ENCODE peak calls at places on chromosomes 1 and 21, in four cellular contexts. X, O, A and Q are unnamed samples.

GRCh38 chr1:189787201-189787600 is 690.5 kb downstream of the BRINP3 start:
- DNase-seq in O (peak; percentile 55), A (no peak), X (no peak), Q (no peak)

GRCh38 chr1:58290685-58291372 is 255.7 kb downstream of the OMA1 start:
- DNase-seq in A (no peak), X (no peak), O (peak; percentile 21), Q (no peak)

GRCh38 chr1:236156512-236157208 is 14.3 kb downstream of the GPR137B start:
- DNase-seq in O (no peak), A (no peak), X (peak; percentile 57), Q (peak; percentile 85)

GRCh38 chr1:181985281-181985680 is 76.2 kb downstream of the ZNF648 start:
- DNase-seq in A (no peak), X (no peak), O (no peak), Q (no peak)

GRCh38 chr1:10195570-10195969 is 14.8 kb upstream of the KIF1B start:
- DNase-seq in O (no peak), A (no peak), X (no peak), Q (no peak)

GRCh38 chr1:183932412-183932811 is 105.1 kb downstream of the COLGALT2 start:
- DNase-seq in O (peak; percentile 87), A (no peak), X (peak; percentile 56), Q (peak; percentile 72)

GRCh38 chr1:222928212-222928611 is 113.4 kb downstream of the DISP1 start:
- DNase-seq in X (peak; percentile 52), O (peak; percentile 59), A (no peak), Q (peak; percentile 68)

GRCh38 chr1:41714613-41715389 is 203.9 kb downstream of the HIVEP3 start:
- DNase-seq in A (no peak), O (no peak), X (no peak), Q (no peak)

GRCh38 chr1:233114860-233115259 is 164.4 kb downstream of the NTPCR start:
- DNase-seq in A (no peak), X (no peak), O (no peak), Q (no peak)

GRCh38 chr1:103108525-103109150 is 316 bp upstream of the COL11A1 start:
- DNase-seq in O (no peak), A (no peak), X (no peak), Q (peak; percentile 71)

GRCh38 chr1:16076003-16076870 is 2.8 kb upstream of the FAM131C start:
- DNase-seq in X (no peak), A (peak; percentile 70), O (peak; percentile 93), Q (no peak)

GRCh38 chr1:67264899-67265298 is 42.8 kb upstream of the IL12RB2 start:
- DNase-seq in X (no peak), O (no peak), A (no peak), Q (no peak)

GRCh38 chr1:97145321-97145956 is 423.9 kb downstream of the PTBP2 start:
- DNase-seq in O (peak; percentile 73), X (no peak), A (no peak), Q (no peak)

GRCh38 chr1:183711691-183712401 is 58.7 kb upstream of the APOBEC4 start:
- DNase-seq in A (no peak), O (peak; percentile 14), X (no peak), Q (no peak)

GRCh38 chr1:16162163-16162822 is 6.4 kb upstream of the EPHA2 start:
- DNase-seq in X (no peak), O (no peak), A (no peak), Q (no peak)

GRCh38 chr21:25938673-25939395 is 204.1 kb downstream of the GABPA start:
- DNase-seq in A (no peak), O (no peak), X (no peak), Q (no peak)

GRCh38 chr1:25082216-25082899 is 149.9 kb downstream of the SYF2 start:
- DNase-seq in X (no peak), O (no peak), A (no peak), Q (no peak)

GRCh38 chr1:160405331-160405877 is 5.0 kb downstream of the VANGL2 start:
- DNase-seq in O (no peak), X (no peak), A (no peak), Q (no peak)

GRCh38 chr1:98210064-98210463 is 289.2 kb upstream of the DPYD start:
- DNase-seq in A (peak; percentile 9), O (peak; percentile 60), X (no peak), Q (no peak)

GRCh38 chr1:156707486-156708244 is 2.3 kb upstream of the CRABP2 start:
- DNase-seq in O (peak; percentile 66), A (no peak), X (no peak), Q (no peak)

GRCh38 chr1:36638268-36638667 is 155.6 kb upstream of the CSF3R start:
- DNase-seq in A (no peak), O (no peak), X (no peak), Q (no peak)

GRCh38 chr1:151968058-151968457 is 25.6 kb downstream of the S100A10 start:
- DNase-seq in A (peak; percentile 52), X (no peak), O (peak; percentile 63), Q (no peak)

GRCh38 chr1:36349839-36350238 is 26.4 kb upstream of the EVA1B start:
- DNase-seq in A (no peak), O (no peak), X (no peak), Q (no peak)

GRCh38 chr1:47439151-47440051 is 1.6 kb downstream of the FOXD2 start:
- DNase-seq in A (no peak), O (no peak), X (no peak), Q (peak; percentile 82)

GRCh38 chr1:192243721-192244120 is 73.1 kb upstream of the RGS21 start:
- DNase-seq in O (no peak), X (no peak), A (no peak), Q (no peak)

GRCh38 chr1:40799351-40799867 is 15.8 kb downstream of the KCNQ4 start:
- DNase-seq in A (no peak), O (peak; percentile 48), X (no peak), Q (no peak)

GRCh38 chr1:25952851-25953401 is 44.9 kb downstream of the PAFAH2 start:
- DNase-seq in X (no peak), O (peak; percentile 81), A (no peak), Q (no peak)

GRCh38 chr1:97630281-97630680 is 290.6 kb downstream of the DPYD start:
- DNase-seq in O (no peak), A (no peak), X (no peak), Q (no peak)

GRCh38 chr1:214583824-214584554 is 19.0 kb upstream of the CENPF start:
- DNase-seq in X (no peak), A (no peak), O (no peak), Q (no peak)

GRCh38 chr1:2248127-2248826 is 20.2 kb downstream of the SKI start:
- DNase-seq in O (no peak), A (no peak), X (peak; percentile 76), Q (no peak)

GRCh38 chr1:62588000-62588399 is 9.3 kb upstream of the ANGPTL3 start:
- DNase-seq in O (no peak), A (no peak), X (no peak), Q (no peak)

GRCh38 chr1:93613895-93614294 is 67.7 kb downstream of the BCAR3 start:
- DNase-seq in X (no peak), O (peak; percentile 79), A (no peak), Q (no peak)
- H3K4me3 ChIP-seq in X (peak overlapping the region; percentile 36), O (peak overlapping the region; percentile 15), A (no peak overlapping the region), Q (no peak overlapping the region)

DNA sequence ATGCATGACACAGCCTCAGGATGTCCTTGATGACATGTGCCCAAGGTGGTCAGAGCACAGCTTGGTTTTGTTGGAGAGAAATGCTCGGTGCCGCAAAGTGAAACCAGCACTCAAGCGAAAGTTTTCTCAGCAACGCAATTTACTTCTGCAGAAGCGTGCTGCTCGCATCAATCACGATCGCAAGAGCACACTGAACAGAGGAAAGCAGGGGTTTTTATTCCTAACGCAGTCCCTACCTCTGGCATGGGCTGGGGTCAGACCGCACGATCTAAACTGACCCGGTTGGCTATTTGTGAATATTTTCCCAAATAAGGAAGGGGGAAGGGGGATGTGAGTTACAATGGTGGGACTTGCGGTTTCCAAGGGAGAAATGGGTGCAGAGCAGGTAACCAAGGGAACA is 809 bp upstream of the ZNF669 start:
- DNase-seq in X (no peak), O (no peak), A (no peak), Q (no peak)
- H3K4me3 ChIP-seq in X (peak overlapping the region; percentile 82), O (no peak overlapping the region), A (no peak overlapping the region), Q (peak overlapping the region; percentile 86)

DNA sequence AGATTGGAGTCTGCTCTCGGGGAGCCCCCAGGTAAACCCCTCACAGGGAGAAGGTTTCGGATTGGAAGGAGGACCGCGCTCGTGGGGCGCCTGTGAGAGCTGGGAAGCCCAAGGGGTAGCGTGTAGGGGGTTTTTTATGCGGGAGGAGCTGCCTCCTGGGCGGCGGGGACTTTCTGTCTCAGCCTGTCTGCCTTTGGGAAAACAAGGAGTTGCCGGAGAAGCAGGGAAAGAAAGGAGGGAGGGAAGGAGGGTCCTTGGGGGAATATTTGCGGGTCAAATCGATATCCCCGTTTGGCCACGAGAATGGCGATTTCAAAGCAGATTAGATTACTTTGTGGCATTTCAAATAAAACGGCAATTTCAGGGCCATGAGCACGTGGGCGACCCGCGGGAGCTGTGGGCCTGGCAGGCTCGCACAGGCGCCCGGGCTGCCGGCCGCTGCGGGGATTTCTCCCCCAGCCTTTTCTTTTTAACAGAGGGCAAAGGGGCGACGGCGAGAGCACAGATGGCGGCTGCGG is 9.7 kb downstream of the SIM2 start:
- DNase-seq in O (no peak), A (no peak), X (no peak), Q (no peak)
- H3K4me3 ChIP-seq in O (no peak overlapping the region), A (no peak overlapping the region), X (peak overlapping the region; percentile 0), Q (no peak overlapping the region)

DNA sequence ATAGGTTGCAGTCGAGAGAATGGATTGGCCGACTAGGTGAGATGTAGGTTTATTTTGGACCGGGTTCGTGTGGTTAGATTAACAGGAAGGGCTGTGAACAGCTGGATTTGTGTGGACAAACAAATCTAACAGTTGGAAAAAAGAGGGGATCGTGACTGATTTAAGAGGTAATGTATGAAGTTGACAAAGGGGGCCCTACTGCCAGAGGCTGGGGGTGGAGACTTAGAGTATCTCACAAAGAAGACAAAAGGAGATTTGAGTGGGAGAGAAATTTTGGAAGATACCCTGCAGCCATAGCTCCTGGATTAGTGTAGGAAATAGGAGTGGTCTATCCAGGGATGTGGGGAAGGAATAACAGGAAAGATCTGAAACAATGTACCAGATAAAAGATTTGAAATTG is 38.8 kb upstream of the PLA2G5 start:
- DNase-seq in X (no peak), A (no peak), O (no peak), Q (no peak)
- H3K4me3 ChIP-seq in X (no peak overlapping the region), A (no peak overlapping the region), O (no peak overlapping the region), Q (no peak overlapping the region)

GRCh38 chr1:38938722-38939260 is 2.8 kb downstream of the RHBDL2 start:
- DNase-seq in X (no peak), A (no peak), O (no peak), Q (no peak)

GRCh38 chr1:38940339-38941047 is 1.1 kb downstream of the RHBDL2 start:
- DNase-seq in O (no peak), A (no peak), X (no peak), Q (no peak)

GRCh38 chr1:38942664-38943428 is 1.2 kb upstream of the RHBDL2 start:
- DNase-seq in X (no peak), A (no peak), O (no peak), Q (no peak)

GRCh38 chr1:38941527-38942019 is at the start of gene RHBDL2:
- DNase-seq in X (peak; percentile 68), O (peak; percentile 38), A (peak; percentile 21), Q (peak; percentile 76)

GRCh38 chr1:38941093-38941492 is 537 bp downstream of the RHBDL2 start:
- DNase-seq in A (no peak), O (no peak), X (no peak), Q (no peak)
- H3K4me3 ChIP-seq in A (peak overlapping the region; percentile 61), O (peak overlapping the region; percentile 44), X (peak overlapping the region; percentile 56), Q (peak overlapping the region; percentile 42)

GRCh38 chr21:38996355-38996754 is 186.9 kb downstream of the PSMG1 start:
- DNase-seq in X (no peak), O (no peak), A (no peak), Q (no peak)
- H3K4me3 ChIP-seq in X (no peak overlapping the region), O (no peak overlapping the region), A (no peak overlapping the region), Q (no peak overlapping the region)

GRCh38 chr1:228109073-228109961 is at the start of gene MRPL55:
- DNase-seq in X (peak; percentile 97), A (peak; percentile 86), O (peak; percentile 94), Q (peak; percentile 99)
- H3K4me3 ChIP-seq in X (peak within 1 kb of the TSS; percentile 78), A (peak within 1 kb of the TSS; percentile 98), O (peak within 1 kb of the TSS; percentile 68), Q (peak within 1 kb of the TSS; percentile 99)